ENCODE peak calls at places on chromosome 1, in eight cellular contexts. One of them, this sample, is unnamed.

GRCh38 chr1:31593770-31594632 is 17.7 kb downstream of the TINAGL1 start:
- DNase-seq in NCI-H1417 treated with DMSO at 0.1 percent for 48 hours: no peak
- DNase-seq in right atrium auricular region: peak; percentile 77
- DNase-seq in ACHN: peak; percentile 72
- DNase-seq in SHP77: peak; percentile 76
- DNase-seq in EL: peak; percentile 72
- DNase-seq in stimulated activated CD4-positive, alpha-beta T cell treated with anti-CD3 and anti-CD28 coated beads, Interleukin-1b, Interleukin-23, amount 100 ng/mL, for 24 hours: peak; percentile 58
- DNase-seq in CD4-positive, alpha-beta memory T cell: peak; percentile 26
- DNase-seq in this sample: peak; percentile 52

GRCh38 chr1:170126691-170127090 is 19.1 kb upstream of the NTMT2 start:
- DNase-seq in NCI-H1417 treated with DMSO at 0.1 percent for 48 hours: no peak
- DNase-seq in right atrium auricular region: no peak
- DNase-seq in ACHN: no peak
- DNase-seq in SHP77: no peak
- DNase-seq in EL: peak; percentile 94
- DNase-seq in stimulated activated CD4-positive, alpha-beta T cell treated with anti-CD3 and anti-CD28 coated beads, Interleukin-1b, Interleukin-23, amount 100 ng/mL, for 24 hours: no peak
- DNase-seq in CD4-positive, alpha-beta memory T cell: no peak
- DNase-seq in this sample: peak; percentile 76

GRCh38 chr1:234881893-234882771 is 246.5 kb downstream of the TOMM20 start:
- DNase-seq in NCI-H1417 treated with DMSO at 0.1 percent for 48 hours: no peak
- DNase-seq in right atrium auricular region: no peak
- DNase-seq in ACHN: no peak
- DNase-seq in SHP77: no peak
- DNase-seq in EL: no peak
- DNase-seq in stimulated activated CD4-positive, alpha-beta T cell treated with anti-CD3 and anti-CD28 coated beads, Interleukin-1b, Interleukin-23, amount 100 ng/mL, for 24 hours: peak; percentile 4
- DNase-seq in CD4-positive, alpha-beta memory T cell: no peak
- DNase-seq in this sample: no peak

GRCh38 chr1:202968895-202969295 is 1.8 kb upstream of the CYB5R1 start:
- DNase-seq in NCI-H1417 treated with DMSO at 0.1 percent for 48 hours: no peak
- DNase-seq in right atrium auricular region: peak; percentile 70
- DNase-seq in ACHN: peak; percentile 83
- DNase-seq in SHP77: peak; percentile 74
- DNase-seq in EL: peak; percentile 69
- DNase-seq in stimulated activated CD4-positive, alpha-beta T cell treated with anti-CD3 and anti-CD28 coated beads, Interleukin-1b, Interleukin-23, amount 100 ng/mL, for 24 hours: no peak
- DNase-seq in CD4-positive, alpha-beta memory T cell: peak; percentile 49
- DNase-seq in this sample: peak; percentile 71

GRCh38 chr1:173784997-173785396 is 39.5 kb upstream of the DARS2 start:
- DNase-seq in NCI-H1417 treated with DMSO at 0.1 percent for 48 hours: no peak
- DNase-seq in right atrium auricular region: no peak
- DNase-seq in ACHN: no peak
- DNase-seq in SHP77: no peak
- DNase-seq in EL: no peak
- DNase-seq in stimulated activated CD4-positive, alpha-beta T cell treated with anti-CD3 and anti-CD28 coated beads, Interleukin-1b, Interleukin-23, amount 100 ng/mL, for 24 hours: no peak
- DNase-seq in CD4-positive, alpha-beta memory T cell: no peak
- DNase-seq in this sample: no peak

GRCh38 chr1:16231331-16232315 is 5.4 kb downstream of the CPLANE2 start:
- DNase-seq in NCI-H1417 treated with DMSO at 0.1 percent for 48 hours: no peak
- DNase-seq in right atrium auricular region: no peak
- DNase-seq in ACHN: no peak
- DNase-seq in SHP77: no peak
- DNase-seq in EL: no peak
- DNase-seq in stimulated activated CD4-positive, alpha-beta T cell treated with anti-CD3 and anti-CD28 coated beads, Interleukin-1b, Interleukin-23, amount 100 ng/mL, for 24 hours: no peak
- DNase-seq in CD4-positive, alpha-beta memory T cell: no peak
- DNase-seq in this sample: peak; percentile 27

GRCh38 chr1:50527249-50527986 is 104.2 kb upstream of the DMRTA2 start:
- DNase-seq in NCI-H1417 treated with DMSO at 0.1 percent for 48 hours: no peak
- DNase-seq in right atrium auricular region: no peak
- DNase-seq in ACHN: peak; percentile 13
- DNase-seq in SHP77: no peak
- DNase-seq in EL: no peak
- DNase-seq in stimulated activated CD4-positive, alpha-beta T cell treated with anti-CD3 and anti-CD28 coated beads, Interleukin-1b, Interleukin-23, amount 100 ng/mL, for 24 hours: no peak
- DNase-seq in CD4-positive, alpha-beta memory T cell: no peak
- DNase-seq in this sample: no peak

GRCh38 chr1:25642710-25643109 is 26.1 kb downstream of the MAN1C1 start:
- DNase-seq in NCI-H1417 treated with DMSO at 0.1 percent for 48 hours: no peak
- DNase-seq in right atrium auricular region: no peak
- DNase-seq in ACHN: no peak
- DNase-seq in SHP77: no peak
- DNase-seq in EL: no peak
- DNase-seq in stimulated activated CD4-positive, alpha-beta T cell treated with anti-CD3 and anti-CD28 coated beads, Interleukin-1b, Interleukin-23, amount 100 ng/mL, for 24 hours: peak; percentile 47
- DNase-seq in CD4-positive, alpha-beta memory T cell: peak; percentile 88
- DNase-seq in this sample: no peak

GRCh38 chr1:30368841-30369240 is 354.5 kb downstream of the MATN1 start:
- DNase-seq in NCI-H1417 treated with DMSO at 0.1 percent for 48 hours: no peak
- DNase-seq in right atrium auricular region: peak; percentile 34
- DNase-seq in ACHN: no peak
- DNase-seq in SHP77: no peak
- DNase-seq in EL: no peak
- DNase-seq in stimulated activated CD4-positive, alpha-beta T cell treated with anti-CD3 and anti-CD28 coated beads, Interleukin-1b, Interleukin-23, amount 100 ng/mL, for 24 hours: no peak
- DNase-seq in CD4-positive, alpha-beta memory T cell: no peak
- DNase-seq in this sample: no peak

This sample was measured in LHCN-M2.